ENCODE peak calls at places on chromosomes 11 and 22, in five cellular contexts. One of them, this sample, is unnamed.

GRCh38 chr11:73760680-73761402 is at the start of gene RAB6A:
- DNase-seq in AG04450: peak; percentile 99
- DNase-seq in NCI-H2029 treated with DMSO at 0.1 percent for 48 hours: peak; percentile 95
- DNase-seq in SHP77: peak; percentile 100
- DNase-seq in stimulated activated CD4-positive, alpha-beta T cell treated with anti-CD3 and anti-CD28 coated beads, Interleukin-4, amount 100 ng/mL, for 48 hours: peak; percentile 98
- DNase-seq in this sample: peak; percentile 98

GRCh38 chr22:18997925-18998315 is 61.8 kb upstream of the PRODH start:
- DNase-seq in SHP77: no peak
- DNase-seq in stimulated activated CD4-positive, alpha-beta T cell treated with anti-CD3 and anti-CD28 coated beads, Interleukin-4, amount 100 ng/mL, for 48 hours: no peak
- DNase-seq in AG04450: no peak
- DNase-seq in NCI-H2029 treated with DMSO at 0.1 percent for 48 hours: no peak
- DNase-seq in this sample: no peak

GRCh38 chr11:69603978-69604524 is 36.9 kb upstream of the CCND1 start:
- DNase-seq in AG04450: no peak
- DNase-seq in SHP77: no peak
- DNase-seq in stimulated activated CD4-positive, alpha-beta T cell treated with anti-CD3 and anti-CD28 coated beads, Interleukin-4, amount 100 ng/mL, for 48 hours: no peak
- DNase-seq in NCI-H2029 treated with DMSO at 0.1 percent for 48 hours: no peak
- DNase-seq in this sample: no peak

GRCh38 chr11:35326266-35326879 is 93.0 kb downstream of the SLC1A2 start:
- DNase-seq in NCI-H2029 treated with DMSO at 0.1 percent for 48 hours: no peak
- DNase-seq in SHP77: no peak
- DNase-seq in stimulated activated CD4-positive, alpha-beta T cell treated with anti-CD3 and anti-CD28 coated beads, Interleukin-4, amount 100 ng/mL, for 48 hours: no peak
- DNase-seq in AG04450: no peak
- DNase-seq in this sample: no peak

GRCh38 chr11:70522613-70523311 is 124.4 kb downstream of the CTTN start:
- DNase-seq in SHP77: peak; percentile 62
- DNase-seq in stimulated activated CD4-positive, alpha-beta T cell treated with anti-CD3 and anti-CD28 coated beads, Interleukin-4, amount 100 ng/mL, for 48 hours: no peak
- DNase-seq in AG04450: no peak
- DNase-seq in NCI-H2029 treated with DMSO at 0.1 percent for 48 hours: no peak
- DNase-seq in this sample: peak; percentile 73

GRCh38 chr11:1922411-1923113 is 3.1 kb downstream of the TNNT3 start:
- DNase-seq in SHP77: no peak
- DNase-seq in NCI-H2029 treated with DMSO at 0.1 percent for 48 hours: no peak
- DNase-seq in AG04450: no peak
- DNase-seq in stimulated activated CD4-positive, alpha-beta T cell treated with anti-CD3 and anti-CD28 coated beads, Interleukin-4, amount 100 ng/mL, for 48 hours: no peak
- DNase-seq in this sample: no peak

GRCh38 chr11:47641585-47642098 is 717 bp downstream of the MTCH2 start:
- DNase-seq in NCI-H2029 treated with DMSO at 0.1 percent for 48 hours: no peak
- DNase-seq in stimulated activated CD4-positive, alpha-beta T cell treated with anti-CD3 and anti-CD28 coated beads, Interleukin-4, amount 100 ng/mL, for 48 hours: no peak
- DNase-seq in AG04450: no peak
- DNase-seq in SHP77: no peak
- DNase-seq in this sample: no peak

GRCh38 chr11:76321820-76322524 is 59.0 kb downstream of the THAP12 start:
- DNase-seq in NCI-H2029 treated with DMSO at 0.1 percent for 48 hours: no peak
- DNase-seq in AG04450: no peak
- DNase-seq in SHP77: no peak
- DNase-seq in stimulated activated CD4-positive, alpha-beta T cell treated with anti-CD3 and anti-CD28 coated beads, Interleukin-4, amount 100 ng/mL, for 48 hours: no peak
- DNase-seq in this sample: no peak

This sample was measured in NCI-H2107.